ENCODE peak calls at places on chromosomes 6 and 20, in seven cellular contexts. Q is A549, L is heart left ventricle, H is adrenal gland, Y is IMR-90, U is ovary, F is spleen. R is an unnamed sample.

GRCh38 chr20:6940052-6940451 is 172.6 kb downstream of the BMP2 start:
- DNase-seq in Q (no peak), L (no peak), H (no peak), Y (no peak), U (no peak), F (no peak), R (peak)

GRCh38 chr6:106513813-106514212 is 115.5 kb downstream of the RTN4IP1 start:
- DNase-seq in Q (no peak), L (no peak), H (no peak), Y (no peak), U (no peak), F (no peak), R (no peak)

GRCh38 chr6:11317885-11318771 is 85.7 kb upstream of the NEDD9 start:
- DNase-seq in Q (peak), L (peak), H (peak), Y (peak), U (peak), F (no peak), R (peak)

GRCh38 chr6:3624268-3625136 is 127.0 kb downstream of the PXDC1 start:
- DNase-seq in Q (no peak), L (no peak), H (no peak), Y (no peak), U (no peak), F (peak), R (no peak)

GRCh38 chr6:123715243-123715863 is 78.6 kb upstream of the TRDN start:
- DNase-seq in Q (no peak), L (no peak), H (peak), Y (no peak), U (no peak), F (no peak), R (no peak)

GRCh38 chr6:152609125-152609670 is 28.0 kb downstream of the SYNE1 start:
- DNase-seq in Q (no peak), L (no peak), H (no peak), Y (no peak), U (no peak), F (no peak), R (no peak)

GRCh38 chr20:41014557-41015088 is 14.0 kb upstream of the TOP1 start:
- DNase-seq in Q (no peak), L (no peak), H (no peak), Y (peak), U (no peak), F (no peak), R (no peak)

GRCh38 chr6:47919875-47920274 is 138.0 kb downstream of the OPN5 start:
- DNase-seq in Q (no peak), L (no peak), H (no peak), Y (no peak), U (no peak), F (no peak), R (no peak)

GRCh38 chr6:4397307-4397706 is 261.9 kb upstream of the ECI2 start:
- DNase-seq in Q (no peak), L (no peak), H (no peak), Y (no peak), U (no peak), F (no peak), R (no peak)

GRCh38 chr20:14741616-14742015 is 404.2 kb upstream of the FLRT3 start:
- DNase-seq in Q (no peak), L (no peak), H (no peak), Y (no peak), U (no peak), F (no peak), R (no peak)

GRCh38 chr6:2841264-2842138 is at the start of gene SERPINB1:
- DNase-seq in Q (peak), L (peak), H (peak), Y (peak), U (peak), F (peak), R (peak)

GRCh38 chr6:131023834-131024504 is 39.1 kb downstream of the EPB41L2 start:
- DNase-seq in Q (no peak), L (no peak), H (no peak), Y (peak), U (no peak), F (no peak), R (no peak)

GRCh38 chr6:142659661-142660060 is 285.3 kb downstream of the HIVEP2 start:
- DNase-seq in Q (no peak), L (no peak), H (no peak), Y (no peak), U (no peak), F (no peak), R (no peak)

GRCh38 chr20:9966966-9967365 is 67.8 kb upstream of the ANKEF1 start:
- DNase-seq in Q (peak), L (no peak), H (no peak), Y (no peak), U (no peak), F (no peak), R (no peak)

GRCh38 chr6:4775591-4776492 is at the start of gene CDYL:
- DNase-seq in Q (peak), L (peak), H (peak), Y (peak), U (peak), F (peak), R (peak)

GRCh38 chr20:57911512-57912226 is 201.9 kb upstream of the PMEPA1 start:
- DNase-seq in Q (no peak), L (no peak), H (no peak), Y (no peak), U (no peak), F (no peak), R (no peak)

GRCh38 chr6:125153541-125154183 is at the start of gene TPD52L1:
- DNase-seq in Q (peak), L (peak), H (peak), Y (peak), U (peak), F (peak), R (peak)

GRCh38 chr6:156851447-156851846 is 74.3 kb downstream of the ARID1B start:
- DNase-seq in Q (no peak), L (no peak), H (no peak), Y (no peak), U (no peak), F (no peak), R (no peak)

GRCh38 chr6:72826033-72826432 is 204.2 kb downstream of the KCNQ5 start:
- DNase-seq in Q (no peak), L (no peak), H (no peak), Y (peak), U (no peak), F (no peak), R (no peak)

GRCh38 chr20:60694763-60695162 is 557.3 kb upstream of the CDH4 start:
- DNase-seq in Q (no peak), L (no peak), H (no peak), Y (peak), U (no peak), F (no peak), R (no peak)

GRCh38 chr20:46828471-46828870 is 66.2 kb upstream of the EYA2 start:
- DNase-seq in Q (no peak), L (no peak), H (no peak), Y (peak), U (no peak), F (no peak), R (no peak)

GRCh38 chr20:37417857-37418501 is 72.0 kb downstream of the SRC start:
- DNase-seq in Q (no peak), L (no peak), H (no peak), Y (peak), U (no peak), F (no peak), R (no peak)

GRCh38 chr6:43737272-43738081 is 32.5 kb upstream of the VEGFA start:
- DNase-seq in Q (no peak), L (no peak), H (no peak), Y (peak), U (no peak), F (peak), R (no peak)

GRCh38 chr20:55273149-55273548 is 732.2 kb downstream of the CBLN4 start:
- DNase-seq in Q (no peak), L (no peak), H (no peak), Y (no peak), U (no peak), F (no peak), R (no peak)

GRCh38 chr6:139572001-139572400 is 197.6 kb upstream of the CITED2 start:
- DNase-seq in Q (no peak), L (no peak), H (no peak), Y (no peak), U (no peak), F (no peak), R (no peak)

GRCh38 chr6:74213995-74214394 is 518.0 kb downstream of the CD109 start:
- DNase-seq in Q (no peak), L (no peak), H (no peak), Y (peak), U (no peak), F (no peak), R (no peak)

GRCh38 chr6:22413681-22414305 is 117.0 kb upstream of the PRL start:
- DNase-seq in Q (no peak), L (no peak), H (no peak), Y (peak), U (no peak), F (no peak), R (no peak)

GRCh38 chr20:19019734-19020364 is 192.6 kb upstream of the SLC24A3 start:
- DNase-seq in Q (no peak), L (no peak), H (no peak), Y (no peak), U (no peak), F (no peak), R (no peak)

GRCh38 chr6:105459049-105459448 is 56.2 kb upstream of the PREP start:
- DNase-seq in Q (no peak), L (no peak), H (no peak), Y (no peak), U (no peak), F (no peak), R (no peak)

GRCh38 chr6:149202967-149203366 is 114.5 kb upstream of the TAB2 start:
- DNase-seq in Q (no peak), L (no peak), H (no peak), Y (no peak), U (no peak), F (no peak), R (no peak)

GRCh38 chr6:72250664-72251063 is 364.3 kb downstream of the RIMS1 start:
- DNase-seq in Q (no peak), L (no peak), H (no peak), Y (peak), U (no peak), F (no peak), R (no peak)

GRCh38 chr20:3927486-3928291 is 38.5 kb downstream of the PANK2 start:
- DNase-seq in Q (no peak), L (no peak), H (no peak), Y (peak), U (no peak), F (peak), R (no peak)

GRCh38 chr6:156767603-156768467 is 9.3 kb upstream of the ARID1B start:
- DNase-seq in Q (no peak), L (no peak), H (no peak), Y (peak), U (no peak), F (no peak), R (no peak)

GRCh38 chr6:88538130-88538706 is 372.1 kb upstream of the CNR1 start:
- DNase-seq in Q (no peak), L (no peak), H (peak), Y (no peak), U (peak), F (no peak), R (no peak)

GRCh38 chr6:155212106-155212505 is 51.7 kb upstream of the CLDN20 start:
- DNase-seq in Q (no peak), L (no peak), H (no peak), Y (no peak), U (no peak), F (no peak), R (no peak)

GRCh38 chr6:37021356-37022129 is 16.1 kb downstream of the FGD2 start:
- DNase-seq in Q (no peak), L (no peak), H (no peak), Y (peak), U (no peak), F (peak), R (no peak)

GRCh38 chr6:82111818-82112217 is 135.7 kb downstream of the IBTK start:
- DNase-seq in Q (no peak), L (no peak), H (no peak), Y (no peak), U (no peak), F (no peak), R (no peak)

GRCh38 chr6:132736239-132736638 is 21.5 kb downstream of the VNN2 start:
- DNase-seq in Q (no peak), L (no peak), H (no peak), Y (peak), U (no peak), F (no peak), R (no peak)

GRCh38 chr6:151071295-151071694 is 168.5 kb upstream of the AKAP12 start:
- DNase-seq in Q (no peak), L (peak), H (peak), Y (peak), U (peak), F (no peak), R (peak)

DNA sequence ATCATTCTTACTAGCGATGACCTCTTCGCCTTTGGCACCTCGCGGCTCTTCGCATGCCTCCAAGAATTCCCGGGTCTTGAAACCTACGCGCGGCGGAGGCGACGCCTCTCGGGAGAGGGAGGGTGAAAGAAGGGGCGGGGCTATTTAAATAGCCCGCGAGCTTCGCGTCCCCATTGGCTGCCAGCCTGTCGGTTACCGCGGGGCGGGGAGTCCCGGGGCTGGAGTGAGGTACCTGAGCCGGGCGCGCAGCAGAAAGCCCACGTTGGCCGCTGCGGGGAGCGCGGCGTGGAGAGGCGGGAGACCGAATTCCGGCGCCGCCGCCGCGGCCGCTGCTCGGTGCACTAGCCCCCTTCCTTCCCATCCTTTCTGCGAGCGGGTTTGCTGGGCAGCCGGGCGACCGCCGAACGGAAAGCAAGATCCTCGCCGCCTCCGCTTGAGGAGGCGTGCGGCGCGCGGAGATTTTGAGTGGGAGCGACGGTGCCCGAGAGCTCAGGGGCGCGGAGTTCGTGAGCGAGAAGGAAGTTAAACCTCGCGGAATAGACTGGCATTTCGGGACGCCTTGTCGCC is at the start of gene BMP6:
- DNase-seq in Q (peak), L (peak), H (peak), Y (peak), U (peak), F (peak), R (peak)
- TF ChIP-seq POLR2A in Q (peak), L (peak), H (peak), Y (no peak), U (no peak), F (no peak), R (no peak)

GRCh38 chr6:31739639-31740396 is at the start of gene MSH5:
- DNase-seq in Q (peak), L (peak), H (peak), Y (peak), U (peak), F (peak), R (peak)
- TF ChIP-seq POLR2A in Q (peak), L (peak), H (peak), Y (no peak), U (peak), F (no peak), R (peak)

GRCh38 chr6:31163922-31164321 is 5.5 kb downstream of the TCF19 start:
- DNase-seq in Q (no peak), L (no peak), H (no peak), Y (peak), U (no peak), F (no peak), R (no peak)
- TF ChIP-seq POLR2A in Q (no peak), L (no peak), H (no peak), Y (no peak), U (no peak), F (no peak), R (no peak)

GRCh38 chr20:23138682-23139081 is 52.6 kb upstream of the CD93 start:
- DNase-seq in Q (no peak), L (no peak), H (no peak), Y (no peak), U (no peak), F (no peak), R (no peak)

GRCh38 chr20:23135449-23136447 is 49.6 kb upstream of the CD93 start:
- DNase-seq in Q (no peak), L (no peak), H (no peak), Y (no peak), U (no peak), F (no peak), R (no peak)

GRCh38 chr20:23138226-23138625 is 52.1 kb upstream of the CD93 start:
- DNase-seq in Q (no peak), L (no peak), H (no peak), Y (no peak), U (no peak), F (no peak), R (no peak)

GRCh38 chr20:23139524-23139923 is 53.4 kb upstream of the CD93 start:
- DNase-seq in Q (no peak), L (no peak), H (no peak), Y (no peak), U (no peak), F (no peak), R (no peak)

GRCh38 chr20:23136893-23137745 is 51.0 kb upstream of the CD93 start:
- DNase-seq in Q (no peak), L (no peak), H (no peak), Y (no peak), U (no peak), F (no peak), R (no peak)
- TF ChIP-seq POLR2A in Q (no peak), L (no peak), H (no peak), Y (no peak), U (no peak), F (no peak), R (no peak)

DNA sequence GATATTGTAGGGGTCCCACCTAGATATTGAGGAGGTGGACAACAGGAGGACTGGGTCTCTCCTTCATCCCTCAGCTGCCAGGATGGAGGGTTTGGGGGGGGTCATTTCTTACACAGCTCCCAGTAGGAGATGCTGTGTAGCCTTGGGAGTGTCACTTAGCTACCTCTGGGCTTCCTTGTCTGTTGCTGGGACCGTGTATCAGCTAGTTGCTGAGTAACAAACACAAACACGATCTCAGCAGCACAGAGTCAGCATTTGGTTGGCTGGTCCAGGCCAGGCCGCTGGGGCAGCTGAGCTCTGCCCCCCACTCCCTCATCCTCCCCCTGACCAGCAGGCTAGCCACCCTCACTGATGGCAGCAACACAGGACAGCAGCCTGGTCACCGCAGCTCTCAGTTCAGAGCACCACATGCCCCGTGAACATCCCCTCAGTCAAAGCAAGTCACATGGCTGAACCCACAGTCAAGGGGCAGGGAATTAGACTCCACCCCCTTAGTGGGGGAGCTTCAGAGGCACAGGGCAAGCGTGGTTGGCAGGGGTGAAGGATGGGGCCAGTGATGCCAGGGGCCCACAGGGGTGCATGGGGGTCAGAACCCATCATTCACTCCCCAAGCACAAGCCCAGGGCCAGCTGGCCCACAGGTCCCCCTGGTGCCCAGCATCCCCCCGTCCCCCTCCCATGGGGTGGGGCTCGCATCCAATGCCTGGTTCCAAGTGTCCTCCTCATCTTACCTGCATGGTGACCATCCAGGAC is 112.5 kb downstream of the TAF4 start:
- DNase-seq in Q (no peak), L (peak), H (no peak), Y (no peak), U (peak), F (peak), R (no peak)
- TF ChIP-seq POLR2A in Q (no peak), L (no peak), H (no peak), Y (no peak), U (no peak), F (no peak), R (no peak)

GRCh38 chr6:160333841-160334240 is 14.3 kb upstream of the SLC22A3 start:
- DNase-seq in Q (no peak), L (no peak), H (no peak), Y (no peak), U (no peak), F (no peak), R (no peak)

GRCh38 chr6:160333101-160333500 is 15.1 kb upstream of the SLC22A3 start:
- DNase-seq in Q (no peak), L (no peak), H (no peak), Y (no peak), U (no peak), F (no peak), R (no peak)

GRCh38 chr6:160337301-160337700 is 10.9 kb upstream of the SLC22A3 start:
- DNase-seq in Q (no peak), L (no peak), H (no peak), Y (no peak), U (no peak), F (no peak), R (peak)

GRCh38 chr6:160337991-160338390 is 10.2 kb upstream of the SLC22A3 start:
- DNase-seq in Q (no peak), L (no peak), H (no peak), Y (no peak), U (no peak), F (no peak), R (no peak)

GRCh38 chr6:160336200-160336599 is 12.0 kb upstream of the SLC22A3 start:
- DNase-seq in Q (no peak), L (no peak), H (no peak), Y (no peak), U (no peak), F (no peak), R (no peak)
- TF ChIP-seq POLR2A in Q (no peak), L (no peak), H (no peak), Y (no peak), U (no peak), F (no peak), R (no peak)

GRCh38 chr6:144854654-144855053 is 569.5 kb downstream of the UTRN start:
- DNase-seq in Q (no peak), L (no peak), H (no peak), Y (no peak), U (no peak), F (no peak), R (no peak)
- TF ChIP-seq POLR2A in Q (no peak), L (no peak), H (no peak), Y (no peak), U (no peak), F (no peak), R (no peak)

GRCh38 chr6:30100585-30101422 is 12.1 kb downstream of the TRIM31 start:
- DNase-seq in Q (no peak), L (peak), H (peak), Y (no peak), U (peak), F (no peak), R (no peak)

GRCh38 chr6:30103630-30104179 is 9.2 kb downstream of the TRIM31 start:
- DNase-seq in Q (no peak), L (no peak), H (no peak), Y (no peak), U (no peak), F (no peak), R (no peak)

GRCh38 chr6:30102701-30103629 is 9.9 kb downstream of the TRIM31 start:
- DNase-seq in Q (peak), L (peak), H (peak), Y (peak), U (peak), F (peak), R (peak)

GRCh38 chr6:30101423-30101938 is 11.4 kb downstream of the TRIM31 start:
- DNase-seq in Q (peak), L (no peak), H (no peak), Y (no peak), U (no peak), F (no peak), R (no peak)

GRCh38 chr6:30101939-30102700 is 10.8 kb downstream of the TRIM31 start:
- DNase-seq in Q (peak), L (peak), H (peak), Y (peak), U (peak), F (peak), R (peak)
- TF ChIP-seq POLR2A in Q (peak), L (peak), H (peak), Y (no peak), U (no peak), F (peak), R (peak)

R was measured in H54.